ENCODE peak calls at places on chromosome 14, in ten cellular contexts. O is fibroblast of the aortic adventitia; Z is NCI-H1436; G is bronchial epithelial cell; A is ascending aorta; H is effector memory CD4-positive, alpha-beta T cell; M is EH; L is posterior vena cava; K is cardiac fibroblast; E is T-helper 1 cell. T is an unnamed sample.

GRCh38 chr14:73742520-73743238 is 28.5 kb upstream of the PNMA1 start:
- DNase-seq in O (no peak), Z (no peak), G (no peak), A (no peak), H (no peak), M (no peak), L (no peak), K (no peak), E (no peak), T (no peak)

GRCh38 chr14:71408362-71409035 is 501.2 kb downstream of the PCNX1 start:
- DNase-seq in O (no peak), Z (no peak), G (no peak), A (no peak), H (no peak), M (peak), L (no peak), K (peak), E (no peak), T (no peak)

GRCh38 chr14:94284221-94284620 is 8.8 kb downstream of the SERPINA10 start:
- DNase-seq in O (no peak), Z (no peak), G (no peak), A (no peak), H (no peak), M (no peak), L (no peak), K (no peak), E (no peak), T (no peak)

GRCh38 chr14:29682789-29683188 is 244.9 kb downstream of the PRKD1 start:
- DNase-seq in O (no peak), Z (no peak), G (no peak), A (no peak), H (no peak), M (no peak), L (no peak), K (no peak), E (no peak), T (no peak)

GRCh38 chr14:57317248-57317833 is 48.6 kb downstream of the AP5M1 start:
- DNase-seq in O (peak), Z (peak), G (peak), A (no peak), H (peak), M (peak), L (no peak), K (peak), E (peak), T (peak)

GRCh38 chr14:57748279-57748678 is 117.6 kb downstream of the SLC35F4 start:
- DNase-seq in O (no peak), Z (no peak), G (peak), A (no peak), H (no peak), M (no peak), L (no peak), K (peak), E (no peak), T (no peak)

GRCh38 chr14:103108749-103109207 is 14.3 kb downstream of the EXOC3L4 start:
- DNase-seq in O (peak), Z (peak), G (no peak), A (no peak), H (no peak), M (peak), L (no peak), K (peak), E (no peak), T (no peak)

GRCh38 chr14:91509083-91509877 is 830 bp downstream of the PPP4R3A start:
- DNase-seq in O (peak), Z (no peak), G (peak), A (no peak), H (peak), M (peak), L (peak), K (peak), E (peak), T (peak)

GRCh38 chr14:29925736-29926135 is 1.9 kb downstream of the PRKD1 start:
- DNase-seq in O (peak), Z (no peak), G (no peak), A (no peak), H (no peak), M (peak), L (no peak), K (peak), E (no peak), T (no peak)

GRCh38 chr14:65922166-65922565 is 509.6 kb downstream of the FUT8 start:
- DNase-seq in O (no peak), Z (no peak), G (no peak), A (no peak), H (no peak), M (no peak), L (no peak), K (no peak), E (no peak), T (no peak)

GRCh38 chr14:99995700-99996356 is 69.4 kb upstream of the EVL start:
- DNase-seq in O (peak), Z (no peak), G (peak), A (no peak), H (peak), M (peak), L (no peak), K (peak), E (no peak), T (peak)

GRCh38 chr14:72726444-72726843 is 167.5 kb downstream of the DPF3 start:
- DNase-seq in O (no peak), Z (no peak), G (no peak), A (no peak), H (no peak), M (no peak), L (no peak), K (no peak), E (no peak), T (no peak)

GRCh38 chr14:33736299-33736698 is 214.6 kb downstream of the EGLN3 start:
- DNase-seq in O (no peak), Z (no peak), G (no peak), A (no peak), H (no peak), M (no peak), L (no peak), K (no peak), E (no peak), T (no peak)

GRCh38 chr14:101020971-101021370 is 117.4 kb upstream of the RTL1 start:
- DNase-seq in O (no peak), Z (no peak), G (no peak), A (no peak), H (no peak), M (no peak), L (peak), K (no peak), E (no peak), T (no peak)

GRCh38 chr14:39085933-39086332 is 17.1 kb downstream of the SEC23A start:
- DNase-seq in O (no peak), Z (no peak), G (no peak), A (no peak), H (no peak), M (no peak), L (no peak), K (no peak), E (no peak), T (no peak)

GRCh38 chr14:74667758-74668157 is 45.1 kb downstream of the AREL1 start:
- DNase-seq in O (peak), Z (no peak), G (no peak), A (no peak), H (no peak), M (peak), L (no peak), K (peak), E (no peak), T (no peak)